ENCODE peak calls at places on chromosomes 3 and 15, in five cellular contexts. One of them, this sample, is unnamed.

GRCh38 chr15:31080618-31081017 is 20.9 kb downstream of the TRPM1 start:
- DNase-seq in neural progenitor cell: peak; percentile 94
- DNase-seq in astrocyte: no peak
- DNase-seq in AG04449: no peak
- DNase-seq in CD8-positive, alpha-beta T cell: peak; percentile 3
- DNase-seq in this sample: peak; percentile 46

GRCh38 chr3:140931801-140932200 is 9.8 kb upstream of the SLC25A36 start:
- DNase-seq in neural progenitor cell: no peak
- DNase-seq in astrocyte: peak; percentile 20
- DNase-seq in AG04449: no peak
- DNase-seq in CD8-positive, alpha-beta T cell: no peak
- DNase-seq in this sample: no peak

GRCh38 chr3:186569779-186570095 is 783 bp upstream of the DNAJB11 start:
- DNase-seq in neural progenitor cell: no peak
- DNase-seq in astrocyte: no peak
- DNase-seq in AG04449: no peak
- DNase-seq in CD8-positive, alpha-beta T cell: no peak
- DNase-seq in this sample: no peak

GRCh38 chr15:63517614-63518013 is 13.2 kb downstream of the USP3 start:
- DNase-seq in neural progenitor cell: no peak
- DNase-seq in astrocyte: no peak
- DNase-seq in AG04449: no peak
- DNase-seq in CD8-positive, alpha-beta T cell: no peak
- DNase-seq in this sample: no peak

GRCh38 chr3:14841836-14842235 is 23.1 kb downstream of the FGD5 start:
- DNase-seq in neural progenitor cell: no peak
- DNase-seq in astrocyte: no peak
- DNase-seq in AG04449: no peak
- DNase-seq in CD8-positive, alpha-beta T cell: no peak
- DNase-seq in this sample: no peak

GRCh38 chr3:53858096-53858741 is 11.9 kb downstream of the IL17RB start:
- DNase-seq in neural progenitor cell: no peak
- DNase-seq in astrocyte: no peak
- DNase-seq in AG04449: no peak
- DNase-seq in CD8-positive, alpha-beta T cell: no peak
- DNase-seq in this sample: no peak

GRCh38 chr3:168884353-168884903 is 779.1 kb downstream of the MECOM start:
- DNase-seq in neural progenitor cell: no peak
- DNase-seq in astrocyte: peak; percentile 93
- DNase-seq in AG04449: no peak
- DNase-seq in CD8-positive, alpha-beta T cell: no peak
- DNase-seq in this sample: peak; percentile 95

GRCh38 chr15:80780416-80781221 is 1.4 kb downstream of the CEMIP start:
- DNase-seq in neural progenitor cell: peak; percentile 92
- DNase-seq in astrocyte: peak; percentile 61
- DNase-seq in AG04449: no peak
- DNase-seq in CD8-positive, alpha-beta T cell: no peak
- DNase-seq in this sample: peak; percentile 69

GRCh38 chr3:129992781-129993180 is 18.3 kb downstream of the TRH start:
- DNase-seq in neural progenitor cell: peak; percentile 64
- DNase-seq in astrocyte: no peak
- DNase-seq in AG04449: no peak
- DNase-seq in CD8-positive, alpha-beta T cell: no peak
- DNase-seq in this sample: no peak

GRCh38 chr15:52137432-52138357 is 25.1 kb upstream of the BCL2L10 start:
- DNase-seq in neural progenitor cell: no peak
- DNase-seq in astrocyte: no peak
- DNase-seq in AG04449: no peak
- DNase-seq in CD8-positive, alpha-beta T cell: no peak
- DNase-seq in this sample: no peak

GRCh38 chr15:93462690-93463089 is 373.7 kb upstream of the RGMA start:
- DNase-seq in neural progenitor cell: no peak
- DNase-seq in astrocyte: no peak
- DNase-seq in AG04449: no peak
- DNase-seq in CD8-positive, alpha-beta T cell: no peak
- DNase-seq in this sample: no peak

GRCh38 chr3:123476967-123477750 is 28.3 kb upstream of the ADCY5 start:
- DNase-seq in neural progenitor cell: no peak
- DNase-seq in astrocyte: no peak
- DNase-seq in AG04449: no peak
- DNase-seq in CD8-positive, alpha-beta T cell: no peak
- DNase-seq in this sample: no peak

GRCh38 chr3:8805774-8806173 is 36.4 kb upstream of the OXTR start:
- DNase-seq in neural progenitor cell: no peak
- DNase-seq in astrocyte: no peak
- DNase-seq in AG04449: no peak
- DNase-seq in CD8-positive, alpha-beta T cell: no peak
- DNase-seq in this sample: no peak

GRCh38 chr15:68667800-68668625 is 89.2 kb downstream of the CORO2B start:
- DNase-seq in neural progenitor cell: no peak
- DNase-seq in astrocyte: no peak
- DNase-seq in AG04449: no peak
- DNase-seq in CD8-positive, alpha-beta T cell: no peak
- DNase-seq in this sample: no peak

GRCh38 chr3:12997387-12997786 is 75.8 kb downstream of the IQSEC1 start:
- DNase-seq in neural progenitor cell: no peak
- DNase-seq in astrocyte: no peak
- DNase-seq in AG04449: no peak
- DNase-seq in CD8-positive, alpha-beta T cell: no peak
- DNase-seq in this sample: no peak

GRCh38 chr3:133209871-133210550 is 171.8 kb downstream of the TMEM108 start:
- DNase-seq in neural progenitor cell: peak; percentile 4
- DNase-seq in astrocyte: peak; percentile 52
- DNase-seq in AG04449: no peak
- DNase-seq in CD8-positive, alpha-beta T cell: no peak
- DNase-seq in this sample: peak; percentile 14

GRCh38 chr3:166372571-166373106 is 535.4 kb upstream of the BCHE start:
- DNase-seq in neural progenitor cell: no peak
- DNase-seq in astrocyte: no peak
- DNase-seq in AG04449: no peak
- DNase-seq in CD8-positive, alpha-beta T cell: no peak
- DNase-seq in this sample: no peak

GRCh38 chr3:15051531-15051930 is 13.6 kb downstream of the MRPS25 start:
- DNase-seq in neural progenitor cell: peak; percentile 63
- DNase-seq in astrocyte: no peak
- DNase-seq in AG04449: no peak
- DNase-seq in CD8-positive, alpha-beta T cell: no peak
- DNase-seq in this sample: peak; percentile 13

GRCh38 chr3:44104668-44105321 is 136.9 kb upstream of the TOPAZ1 start:
- DNase-seq in neural progenitor cell: no peak
- DNase-seq in astrocyte: peak; percentile 67
- DNase-seq in AG04449: no peak
- DNase-seq in CD8-positive, alpha-beta T cell: peak; percentile 9
- DNase-seq in this sample: peak; percentile 45

GRCh38 chr3:196524527-196524926 is 9.4 kb upstream of the SMCO1 start:
- DNase-seq in neural progenitor cell: peak; percentile 30
- DNase-seq in astrocyte: no peak
- DNase-seq in AG04449: no peak
- DNase-seq in CD8-positive, alpha-beta T cell: no peak
- DNase-seq in this sample: no peak

GRCh38 chr3:42035816-42036482 is 55.2 kb upstream of the TRAK1 start:
- DNase-seq in neural progenitor cell: no peak
- DNase-seq in astrocyte: no peak
- DNase-seq in AG04449: no peak
- DNase-seq in CD8-positive, alpha-beta T cell: no peak
- DNase-seq in this sample: no peak

GRCh38 chr3:33030802-33031201 is 66.1 kb downstream of the GLB1 start:
- DNase-seq in neural progenitor cell: no peak
- DNase-seq in astrocyte: no peak
- DNase-seq in AG04449: no peak
- DNase-seq in CD8-positive, alpha-beta T cell: no peak
- DNase-seq in this sample: no peak
- TF ChIP-seq CTCF in neural progenitor cell: peak; percentile 29
- TF ChIP-seq CTCF in astrocyte: no peak
- TF ChIP-seq CTCF in AG04449: no peak
- TF ChIP-seq CTCF in CD8-positive, alpha-beta T cell: no peak
- TF ChIP-seq CTCF in this sample: no peak

DNA sequence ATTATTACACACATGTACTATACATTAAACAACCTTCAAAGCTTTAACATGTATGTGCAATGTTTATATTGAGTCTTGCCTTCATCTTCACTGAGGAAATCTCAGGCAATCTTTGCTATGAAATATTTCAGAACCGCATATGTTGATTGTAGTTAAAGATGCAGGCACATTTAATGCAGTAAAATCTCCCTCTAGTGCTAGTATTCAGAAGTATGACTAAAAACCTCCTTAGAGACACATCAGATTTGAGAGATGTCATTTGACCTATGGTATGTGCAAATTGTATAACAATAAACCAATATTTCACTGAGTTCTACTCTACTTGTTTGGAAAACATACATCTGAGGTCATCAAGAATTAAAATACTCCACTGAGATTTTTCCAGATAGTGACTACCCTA is 123.8 kb upstream of the C15orf61 start:
- DNase-seq in neural progenitor cell: no peak
- DNase-seq in astrocyte: no peak
- DNase-seq in AG04449: no peak
- DNase-seq in CD8-positive, alpha-beta T cell: no peak
- DNase-seq in this sample: no peak
- TF ChIP-seq CTCF in neural progenitor cell: no peak
- TF ChIP-seq CTCF in astrocyte: no peak
- TF ChIP-seq CTCF in AG04449: peak; percentile 1
- TF ChIP-seq CTCF in CD8-positive, alpha-beta T cell: no peak
- TF ChIP-seq CTCF in this sample: no peak

GRCh38 chr15:25693321-25694237 is 169.5 kb downstream of the ATP10A start:
- DNase-seq in neural progenitor cell: peak; percentile 47
- DNase-seq in astrocyte: no peak
- DNase-seq in AG04449: no peak
- DNase-seq in CD8-positive, alpha-beta T cell: no peak
- DNase-seq in this sample: peak; percentile 28
- TF ChIP-seq CTCF in neural progenitor cell: peak; percentile 70
- TF ChIP-seq CTCF in astrocyte: peak; percentile 56
- TF ChIP-seq CTCF in AG04449: peak; percentile 86
- TF ChIP-seq CTCF in CD8-positive, alpha-beta T cell: peak; percentile 29
- TF ChIP-seq CTCF in this sample: peak; percentile 73

GRCh38 chr15:65964792-65965433 is 95.6 kb downstream of the RAB11A start:
- DNase-seq in neural progenitor cell: no peak
- DNase-seq in astrocyte: no peak
- DNase-seq in AG04449: no peak
- DNase-seq in CD8-positive, alpha-beta T cell: no peak
- DNase-seq in this sample: no peak

GRCh38 chr15:65963911-65964482 is 94.7 kb downstream of the RAB11A start:
- DNase-seq in neural progenitor cell: no peak
- DNase-seq in astrocyte: no peak
- DNase-seq in AG04449: no peak
- DNase-seq in CD8-positive, alpha-beta T cell: no peak
- DNase-seq in this sample: no peak

GRCh38 chr15:65960586-65960985 is 91.3 kb downstream of the RAB11A start:
- DNase-seq in neural progenitor cell: no peak
- DNase-seq in astrocyte: no peak
- DNase-seq in AG04449: no peak
- DNase-seq in CD8-positive, alpha-beta T cell: no peak
- DNase-seq in this sample: no peak

GRCh38 chr15:65963358-65963757 is 94.1 kb downstream of the RAB11A start:
- DNase-seq in neural progenitor cell: no peak
- DNase-seq in astrocyte: no peak
- DNase-seq in AG04449: no peak
- DNase-seq in CD8-positive, alpha-beta T cell: no peak
- DNase-seq in this sample: no peak

GRCh38 chr15:65962187-65962586 is 92.9 kb downstream of the RAB11A start:
- DNase-seq in neural progenitor cell: no peak
- DNase-seq in astrocyte: no peak
- DNase-seq in AG04449: no peak
- DNase-seq in CD8-positive, alpha-beta T cell: no peak
- DNase-seq in this sample: no peak
- TF ChIP-seq CTCF in neural progenitor cell: no peak
- TF ChIP-seq CTCF in astrocyte: no peak
- TF ChIP-seq CTCF in AG04449: no peak
- TF ChIP-seq CTCF in CD8-positive, alpha-beta T cell: no peak
- TF ChIP-seq CTCF in this sample: peak; percentile 17

GRCh38 chr15:101425787-101426365 is 63.6 kb downstream of the PCSK6 start:
- DNase-seq in neural progenitor cell: no peak
- DNase-seq in astrocyte: no peak
- DNase-seq in AG04449: no peak
- DNase-seq in CD8-positive, alpha-beta T cell: no peak
- DNase-seq in this sample: no peak
- TF ChIP-seq CTCF in neural progenitor cell: no peak
- TF ChIP-seq CTCF in astrocyte: no peak
- TF ChIP-seq CTCF in AG04449: no peak
- TF ChIP-seq CTCF in CD8-positive, alpha-beta T cell: no peak
- TF ChIP-seq CTCF in this sample: no peak

GRCh38 chr3:128605091-128606046 is 45.2 kb downstream of the RPN1 start:
- DNase-seq in neural progenitor cell: no peak
- DNase-seq in astrocyte: no peak
- DNase-seq in AG04449: no peak
- DNase-seq in CD8-positive, alpha-beta T cell: no peak
- DNase-seq in this sample: no peak
- TF ChIP-seq CTCF in neural progenitor cell: no peak
- TF ChIP-seq CTCF in astrocyte: no peak
- TF ChIP-seq CTCF in AG04449: no peak
- TF ChIP-seq CTCF in CD8-positive, alpha-beta T cell: no peak
- TF ChIP-seq CTCF in this sample: no peak

DNA sequence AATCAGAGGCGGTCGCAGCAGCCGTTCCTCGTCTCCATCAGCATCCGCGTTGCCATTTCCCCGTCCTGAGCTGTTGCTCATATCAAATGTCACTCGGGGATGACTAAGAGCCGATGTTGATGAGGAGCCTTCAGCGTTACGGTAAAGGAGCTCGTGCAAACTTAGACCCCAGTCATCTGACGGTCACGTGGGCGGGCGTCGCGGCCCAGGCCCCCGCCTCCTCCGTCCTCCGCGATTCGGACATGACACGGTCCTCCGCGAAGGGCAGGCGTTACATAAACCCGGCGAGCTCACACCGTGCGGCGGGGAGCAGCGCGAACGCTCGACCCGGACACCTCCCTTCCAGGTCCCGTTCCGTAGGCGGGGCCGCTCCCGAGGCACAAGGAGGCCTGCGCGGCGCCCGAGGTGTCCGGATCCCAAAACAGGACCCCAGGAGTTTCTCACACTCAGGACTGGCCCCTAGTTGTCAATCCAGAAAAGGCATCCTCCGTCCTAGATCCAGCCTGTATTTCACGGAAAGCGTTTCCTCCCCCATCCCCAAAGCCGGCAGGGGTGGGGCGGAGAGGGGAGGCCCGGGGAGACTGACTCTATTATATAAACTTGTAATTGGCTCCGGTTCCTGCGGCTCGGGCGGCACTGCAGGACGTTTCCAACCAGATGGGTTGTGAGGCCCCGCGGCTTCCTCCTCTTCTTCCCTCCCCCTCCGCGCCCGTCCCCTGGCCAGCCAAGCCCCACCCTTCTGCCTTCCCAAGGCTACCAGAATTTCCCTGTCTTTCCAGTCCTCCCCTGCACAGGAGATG is 100.0 kb upstream of the IGF1R start:
- DNase-seq in neural progenitor cell: peak; percentile 80
- DNase-seq in astrocyte: peak; percentile 50
- DNase-seq in AG04449: no peak
- DNase-seq in CD8-positive, alpha-beta T cell: no peak
- DNase-seq in this sample: peak; percentile 61
- TF ChIP-seq CTCF in neural progenitor cell: peak; percentile 37
- TF ChIP-seq CTCF in astrocyte: no peak
- TF ChIP-seq CTCF in AG04449: peak; percentile 20
- TF ChIP-seq CTCF in CD8-positive, alpha-beta T cell: no peak
- TF ChIP-seq CTCF in this sample: peak; percentile 37

This sample was measured in fibroblast of the aortic adventitia.